ENCODE peak calls at places on chromosome 2, in nine cellular contexts. V is AG10803, P is B cell, M is type B pancreatic cell, Q is body of pancreas, A is chondrocyte, N is right lobe of liver, K is choroid plexus epithelial cell, Z is progenitor cell of endocrine pancreas. E is an unnamed sample.

GRCh38 chr2:20578895-20579825 is 71.7 kb downstream of the HS1BP3 start:
- DNase-seq in V (peak; percentile 90), Z (no peak), K (peak; percentile 99), M (no peak), Q (peak; percentile 67), N (no peak), P (no peak), A (peak; percentile 84), E (no peak)

GRCh38 chr2:222034058-222034457 is 264.7 kb downstream of the PAX3 start:
- DNase-seq in N (no peak), V (no peak), A (no peak), P (no peak), Q (no peak), Z (no peak), K (no peak), M (no peak), E (no peak)

GRCh38 chr2:64625352-64626145 is 28.2 kb downstream of the SERTAD2 start:
- DNase-seq in V (no peak), N (no peak), Z (no peak), M (no peak), P (peak; percentile 13), A (no peak), K (no peak), Q (no peak), E (no peak)

GRCh38 chr2:172436889-172437288 is 9.5 kb downstream of the ITGA6 start:
- DNase-seq in Z (no peak), M (no peak), K (no peak), V (no peak), N (no peak), Q (no peak), P (no peak), A (no peak), E (no peak)

GRCh38 chr2:24304098-24304497 is 56.2 kb downstream of the ITSN2 start:
- DNase-seq in A (no peak), Z (no peak), Q (peak; percentile 92), K (peak; percentile 96), M (no peak), N (peak; percentile 86), V (peak; percentile 95), P (no peak), E (no peak)

GRCh38 chr2:119225084-119225864 is 1.6 kb downstream of the STEAP3 start:
- DNase-seq in V (no peak), P (no peak), K (no peak), Z (no peak), N (peak; percentile 64), A (no peak), M (no peak), Q (peak; percentile 56), E (no peak)

GRCh38 chr2:112615051-112615450 is 30.6 kb downstream of the CHCHD5 start:
- DNase-seq in Q (no peak), V (no peak), P (no peak), N (peak; percentile 30), Z (no peak), M (no peak), A (peak; percentile 29), K (no peak), E (no peak)

GRCh38 chr2:169472249-169472648 is 7.0 kb upstream of the BBS5 start:
- DNase-seq in K (no peak), A (no peak), N (no peak), Q (no peak), Z (no peak), V (no peak), P (no peak), M (no peak), E (no peak)

GRCh38 chr2:70045932-70046331 is 41.3 kb upstream of the PCBP1 start:
- DNase-seq in Z (no peak), A (no peak), Q (no peak), P (no peak), V (no peak), N (peak; percentile 29), K (no peak), M (no peak), E (no peak)

GRCh38 chr2:128594953-128595677 is 276.4 kb upstream of the HS6ST1 start:
- DNase-seq in Q (no peak), A (peak; percentile 53), M (no peak), N (peak; percentile 75), V (no peak), Z (no peak), K (no peak), P (no peak), E (no peak)

GRCh38 chr2:126653102-126653501 is 2.9 kb upstream of the GYPC start:
- DNase-seq in P (no peak), N (no peak), V (no peak), A (no peak), Z (no peak), Q (no peak), K (no peak), M (peak; percentile 11), E (no peak)

GRCh38 chr2:38155-38554 is 8.2 kb downstream of the FAM110C start:
- DNase-seq in K (no peak), Z (no peak), P (no peak), M (no peak), A (no peak), Q (no peak), N (no peak), V (no peak), E (no peak)

GRCh38 chr2:42132966-42133641 is 36.0 kb upstream of the EML4 start:
- DNase-seq in K (peak; percentile 93), P (peak; percentile 83), M (peak; percentile 83), Z (peak; percentile 10), A (no peak), Q (peak; percentile 94), N (peak; percentile 87), V (peak; percentile 98), E (peak; percentile 80)

GRCh38 chr2:203673933-203674332 is 32.5 kb upstream of the CD28 start:
- DNase-seq in M (no peak), Z (no peak), A (no peak), Q (no peak), V (peak; percentile 93), N (no peak), P (no peak), K (peak; percentile 46), E (no peak)

GRCh38 chr2:202158796-202159195 is 79.6 kb downstream of the SUMO1 start:
- DNase-seq in K (peak; percentile 73), Q (no peak), Z (no peak), N (no peak), M (no peak), P (no peak), V (peak; percentile 48), A (no peak), E (no peak)
- TF ChIP-seq CTCF in K (peak; percentile 73), Q (no peak), Z (peak; percentile 23), N (no peak), M (peak; percentile 35), P (no peak), V (peak; percentile 62), A (peak; percentile 75), E (no peak)

GRCh38 chr2:196119926-196120325 is 51.3 kb upstream of the DNAH7 start:
- DNase-seq in Q (no peak), A (no peak), P (no peak), V (no peak), N (no peak), Z (no peak), M (no peak), K (no peak), E (no peak)

GRCh38 chr2:196128749-196129148 is 42.6 kb downstream of the STK17B start:
- DNase-seq in M (no peak), N (no peak), V (no peak), A (no peak), Z (no peak), P (no peak), Q (no peak), K (no peak), E (no peak)

GRCh38 chr2:196130039-196130825 is 41.1 kb downstream of the STK17B start:
- DNase-seq in N (no peak), Z (no peak), Q (no peak), V (no peak), K (no peak), A (no peak), P (no peak), M (no peak), E (no peak)

GRCh38 chr2:196123679-196124373 is 47.6 kb downstream of the STK17B start:
- DNase-seq in A (no peak), M (no peak), P (no peak), Q (no peak), V (peak; percentile 49), N (no peak), K (peak; percentile 77), Z (no peak), E (no peak)

GRCh38 chr2:196125596-196125995 is 45.8 kb downstream of the STK17B start:
- DNase-seq in Q (no peak), V (peak; percentile 36), M (no peak), P (no peak), K (peak; percentile 33), N (no peak), A (no peak), Z (no peak), E (no peak)
- TF ChIP-seq CTCF in Q (no peak), V (no peak), M (no peak), P (no peak), K (no peak), N (no peak), A (no peak), Z (no peak), E (no peak)

GRCh38 chr2:238874330-238875050 is 26.6 kb downstream of the TWIST2 start:
- DNase-seq in Q (no peak), A (no peak), V (no peak), K (no peak), M (no peak), Z (no peak), N (peak; percentile 23), P (no peak), E (no peak)
- TF ChIP-seq CTCF in Q (no peak), A (no peak), V (peak; percentile 37), K (no peak), M (no peak), Z (no peak), N (no peak), P (no peak), E (no peak)

GRCh38 chr2:131031875-131032274 is 61.4 kb downstream of the FAM168B start:
- DNase-seq in V (no peak), K (no peak), A (no peak), Z (no peak), M (no peak), P (no peak), N (no peak), Q (no peak), E (no peak)

GRCh38 chr2:131027566-131028528 is 65.4 kb downstream of the FAM168B start:
- DNase-seq in P (no peak), K (no peak), A (no peak), M (no peak), Z (no peak), N (no peak), Q (no peak), V (no peak), E (no peak)

GRCh38 chr2:131030478-131030971 is 62.7 kb downstream of the FAM168B start:
- DNase-seq in P (no peak), M (no peak), A (no peak), K (no peak), V (no peak), Q (no peak), Z (no peak), N (no peak), E (no peak)

GRCh38 chr2:131031431-131031841 is 61.8 kb downstream of the FAM168B start:
- DNase-seq in K (no peak), V (peak; percentile 16), A (no peak), N (no peak), Z (no peak), P (no peak), Q (no peak), M (no peak), E (no peak)

GRCh38 chr2:131029812-131030211 is 63.4 kb downstream of the FAM168B start:
- DNase-seq in Q (no peak), Z (no peak), N (no peak), A (no peak), K (no peak), M (no peak), V (no peak), P (no peak), E (no peak)
- TF ChIP-seq CTCF in Q (no peak), Z (no peak), N (no peak), A (no peak), K (no peak), M (no peak), V (no peak), P (no peak), E (no peak)

E was measured in natural killer cell.